ENCODE peak calls at places on chromosomes 16 and 17, in four cellular contexts. C is H1, X is ovary, Z is HepG2. I is an unnamed sample.
A peak's percentile ranks its signal among the peaks of the same experiment; 100 is the strongest.

GRCh38 chr16:68732068-68732680 is 4.9 kb upstream of the CDH1 start:
- DNase-seq in X (peak; percentile 47), Z (peak; percentile 62), C (no peak), I (no peak)

GRCh38 chr16:49855822-49856740 is at the start of gene ZNF423:
- DNase-seq in Z (no peak), X (peak; percentile 74), C (no peak), I (no peak)

GRCh38 chr16:49276646-49277385 is 4.8 kb downstream of the CBLN1 start:
- DNase-seq in X (no peak), Z (no peak), C (no peak), I (no peak)

GRCh38 chr17:77734371-77735050 is 224.0 kb upstream of the TNRC6C start:
- DNase-seq in X (peak; percentile 87), C (no peak), Z (peak; percentile 21), I (peak; percentile 86)

GRCh38 chr16:14473488-14473887 is 156.6 kb downstream of the PARN start:
- DNase-seq in C (no peak), X (no peak), Z (peak; percentile 74), I (no peak)

GRCh38 chr16:87855852-87856715 is 13.2 kb downstream of the SLC7A5 start:
- DNase-seq in C (no peak), X (no peak), Z (peak; percentile 83), I (peak; percentile 34)

GRCh38 chr17:54172654-54173316 is 350.1 kb downstream of the KIF2B start:
- DNase-seq in Z (peak; percentile 18), X (no peak), C (peak; percentile 15), I (no peak)

GRCh38 chr16:85445779-85446222 is 167.3 kb upstream of the GSE1 start:
- DNase-seq in C (no peak), X (no peak), Z (no peak), I (no peak)

GRCh38 chr16:48623304-48624016 is 13.5 kb upstream of the N4BP1 start:
- DNase-seq in X (peak; percentile 75), C (peak; percentile 59), Z (peak; percentile 76), I (peak; percentile 70)

GRCh38 chr16:23945243-23945642 is 109.5 kb downstream of the PRKCB start:
- DNase-seq in C (no peak), Z (no peak), X (no peak), I (no peak)

GRCh38 chr16:88326611-88327485 is 55.9 kb upstream of the ZNF469 start:
- DNase-seq in Z (no peak), C (no peak), X (no peak), I (no peak)

GRCh38 chr17:47231866-47232265 is 21.8 kb upstream of the ITGB3 start:
- DNase-seq in C (no peak), X (no peak), Z (no peak), I (no peak)

GRCh38 chr16:50464325-50465290 is 83.6 kb upstream of the NKD1 start:
- DNase-seq in X (no peak), C (no peak), Z (no peak), I (no peak)

DNA sequence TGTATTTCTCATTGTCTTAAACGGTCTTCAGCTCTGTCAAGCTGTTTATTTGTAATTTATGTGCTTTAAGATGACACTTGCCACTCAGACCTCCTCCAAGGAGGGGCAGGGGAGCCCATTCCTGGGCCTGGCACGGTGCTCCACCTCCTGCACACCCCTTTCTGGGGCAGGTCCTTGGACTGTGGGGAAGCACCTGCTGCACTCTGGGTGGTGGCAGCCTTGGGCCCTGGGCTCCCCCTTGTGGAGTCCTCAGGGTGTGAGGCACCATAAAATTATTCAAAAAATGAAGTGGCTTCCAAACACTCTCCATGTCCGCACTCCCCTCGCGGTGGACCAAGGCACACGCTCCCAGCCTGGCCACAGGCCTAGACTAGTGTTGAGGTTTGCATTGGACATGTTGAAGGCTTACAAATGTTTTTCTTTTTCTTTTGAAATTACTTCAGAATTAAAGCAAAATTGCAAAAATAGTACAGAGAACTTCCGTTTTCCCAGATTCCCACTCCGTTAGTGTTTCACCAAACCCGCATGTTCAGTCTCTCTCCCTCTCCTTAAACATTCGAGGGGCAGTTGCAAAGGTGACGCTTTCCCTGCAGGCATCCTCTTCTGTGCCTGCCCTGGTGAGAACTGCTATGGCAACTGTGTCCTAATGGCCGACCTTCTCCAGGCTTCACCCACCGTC is 32.4 kb downstream of the FOXK2 start:
- DNase-seq in Z (peak; percentile 65), C (no peak), X (peak; percentile 78), I (peak; percentile 51)
- TF ChIP-seq EP300 in Z (no peak), C (no peak), X (no peak), I (no peak)

GRCh38 chr17:82239401-82239925 is 10.6 kb downstream of the SLC16A3 start:
- DNase-seq in X (no peak), C (no peak), Z (no peak), I (no peak)

GRCh38 chr17:82238562-82239201 is 9.8 kb downstream of the SLC16A3 start:
- DNase-seq in C (no peak), X (peak; percentile 77), Z (no peak), I (peak; percentile 59)

GRCh38 chr17:82237083-82237745 is 8.4 kb downstream of the SLC16A3 start:
- DNase-seq in X (peak; percentile 44), Z (no peak), C (no peak), I (no peak)

GRCh38 chr17:82236142-82236971 is 7.5 kb downstream of the SLC16A3 start:
- DNase-seq in X (peak; percentile 83), C (no peak), Z (peak; percentile 92), I (peak; percentile 54)

GRCh38 chr17:82237746-82238561 is 9.1 kb downstream of the SLC16A3 start:
- DNase-seq in Z (no peak), C (no peak), X (peak; percentile 58), I (no peak)
- H3K4me3 ChIP-seq in Z (no peak overlapping the region), C (no peak overlapping the region), X (no peak overlapping the region), I (no peak overlapping the region)

GRCh38 chr16:30546115-30546514 is 11.5 kb upstream of the ZNF747 start:
- DNase-seq in C (no peak), X (no peak), Z (no peak), I (no peak)

GRCh38 chr16:30539000-30539964 is 4.6 kb upstream of the ZNF747 start:
- DNase-seq in X (peak; percentile 8), Z (no peak), C (no peak), I (no peak)

GRCh38 chr16:30535777-30536190 is 1.1 kb upstream of the ZNF747 start:
- DNase-seq in C (peak; percentile 49), Z (peak; percentile 76), X (peak; percentile 74), I (peak; percentile 52)

GRCh38 chr16:30543067-30543466 is 8.4 kb upstream of the ZNF747 start:
- DNase-seq in Z (no peak), C (no peak), X (no peak), I (no peak)

DNA sequence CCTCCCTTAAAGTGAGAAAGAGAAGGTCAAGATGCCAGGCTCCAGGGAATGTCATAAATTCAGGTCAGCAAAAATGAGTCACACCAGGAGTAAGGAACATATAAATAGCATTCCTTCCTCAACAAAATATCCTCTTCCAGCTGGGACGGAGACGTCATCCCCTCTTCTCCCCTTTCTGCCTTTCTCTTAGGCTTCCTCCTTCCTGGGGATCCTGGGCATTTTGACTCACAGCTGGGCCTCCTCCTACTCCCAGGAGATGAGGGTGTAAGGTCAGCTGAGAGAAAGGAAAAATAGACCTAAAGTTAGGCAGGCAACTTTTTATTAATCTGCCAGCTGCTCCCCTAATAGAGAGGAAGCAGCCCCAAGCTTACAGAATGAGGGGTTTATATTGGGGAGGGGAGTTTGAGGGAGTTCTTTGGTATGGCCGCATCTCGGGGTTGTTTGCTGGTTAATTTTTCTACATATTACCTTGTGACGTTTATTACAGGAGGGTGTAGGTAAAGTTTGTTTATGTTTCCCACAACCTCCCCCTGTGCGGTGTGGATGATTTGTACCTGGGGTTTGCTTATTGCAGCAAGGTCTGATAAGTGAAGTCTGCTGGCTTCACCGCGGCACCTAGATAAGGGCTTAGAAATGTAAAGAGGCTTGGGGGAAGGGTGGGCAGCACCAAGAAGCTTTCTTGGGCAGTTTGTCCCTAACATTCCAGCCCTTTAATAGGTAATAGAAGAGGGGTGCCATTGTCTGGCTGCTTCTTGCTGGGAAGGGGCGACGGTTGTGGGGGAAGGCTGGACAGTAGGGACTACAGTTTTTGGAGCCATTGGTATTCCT is 7.1 kb upstream of the ZNF747 start:
- DNase-seq in Z (peak; percentile 47), C (no peak), X (no peak), I (no peak)
- TF ChIP-seq EP300 in Z (no peak), C (no peak), X (no peak), I (no peak)

DNA sequence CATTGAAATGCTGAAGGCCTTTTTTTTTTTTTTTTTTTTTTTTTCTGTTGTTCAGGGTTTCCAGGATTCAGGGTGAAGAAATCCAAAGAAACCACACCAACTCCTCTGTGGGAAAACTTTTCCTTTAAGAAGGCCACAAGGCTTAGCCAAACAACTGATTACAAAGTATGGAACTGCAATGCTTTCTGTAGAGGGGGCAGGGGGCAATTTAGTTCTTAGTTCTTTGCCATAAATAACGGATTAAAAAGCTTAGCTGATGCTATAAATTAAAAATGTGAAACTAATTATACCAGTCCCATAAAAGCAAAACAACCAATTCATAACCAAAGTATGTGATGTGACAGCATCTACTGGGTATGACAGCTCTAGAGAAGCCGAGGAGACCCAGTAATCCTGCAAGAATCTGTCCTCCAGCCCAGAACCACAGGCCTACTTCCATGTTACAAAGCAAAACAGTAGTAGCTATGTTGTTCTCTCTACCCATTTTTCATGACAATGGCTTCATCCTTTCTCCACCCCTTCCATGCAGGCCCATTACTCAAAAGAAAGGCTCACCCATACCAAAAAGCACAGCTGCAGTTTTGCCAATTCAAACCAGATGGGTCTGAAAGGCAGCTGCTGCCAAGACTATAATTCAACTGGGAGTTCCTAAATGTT is 167.0 kb upstream of the ZFHX3 start:
- DNase-seq in X (no peak), C (no peak), Z (no peak), I (no peak)
- H3K4me3 ChIP-seq in X (no peak overlapping the region), C (no peak overlapping the region), Z (no peak overlapping the region), I (no peak overlapping the region)